ENCODE peak calls at places on chromosome 5, in six cellular contexts. C is heart right ventricle; J is CD8-positive, alpha-beta T cell; M is breast epithelium; X is AG04450; N is pancreas. K is an unnamed sample.

GRCh38 chr5:12883395-12883794 is 979.1 kb upstream of the CTNND2 start:
- DNase-seq in N (no peak), X (no peak), C (no peak), M (no peak), J (no peak), K (no peak)

GRCh38 chr5:61809651-61810050 is 477.6 kb downstream of the ZSWIM6 start:
- DNase-seq in C (no peak), N (peak; percentile 77), M (peak; percentile 56), X (no peak), J (no peak), K (no peak)

GRCh38 chr5:31719988-31720387 is 81.1 kb downstream of the PDZD2 start:
- DNase-seq in X (no peak), C (no peak), N (no peak), M (no peak), J (no peak), K (no peak)

GRCh38 chr5:43804041-43804440 is 201.1 kb downstream of the NNT start:
- DNase-seq in M (no peak), C (no peak), J (no peak), X (no peak), N (no peak), K (no peak)

GRCh38 chr5:59473611-59474010 is 419.9 kb downstream of the PDE4D start:
- DNase-seq in C (no peak), M (no peak), N (no peak), J (no peak), X (no peak), K (no peak)

GRCh38 chr5:127088226-127088625 is 14.9 kb upstream of the C5orf63 start:
- DNase-seq in X (peak; percentile 83), N (no peak), M (no peak), J (no peak), C (no peak), K (no peak)

GRCh38 chr5:56376128-56376527 is 143.0 kb upstream of the ANKRD55 start:
- DNase-seq in N (no peak), C (no peak), M (no peak), X (no peak), J (no peak), K (no peak)

GRCh38 chr5:107499237-107499636 is 171.5 kb downstream of the EFNA5 start:
- DNase-seq in X (no peak), J (no peak), N (no peak), M (no peak), C (no peak), K (no peak)

GRCh38 chr5:88883059-88883565 is at the start of gene MEF2C:
- DNase-seq in M (no peak), N (peak; percentile 25), C (peak; percentile 81), J (no peak), X (peak; percentile 49), K (no peak)

GRCh38 chr5:156367602-156368001 is 40.6 kb downstream of the SGCD start:
- DNase-seq in M (no peak), N (no peak), X (peak; percentile 61), J (no peak), C (no peak), K (no peak)

GRCh38 chr5:137815202-137815990 is 52.3 kb upstream of the MYOT start:
- DNase-seq in X (no peak), M (no peak), C (no peak), N (no peak), J (no peak), K (no peak)

GRCh38 chr5:96655085-96655484 is 7.1 kb upstream of the CAST start:
- DNase-seq in C (no peak), X (no peak), M (no peak), N (no peak), J (no peak), K (no peak)

GRCh38 chr5:126462239-126463014 is 39.2 kb downstream of the GRAMD2B start:
- DNase-seq in M (no peak), N (no peak), C (no peak), J (no peak), X (no peak), K (no peak)

GRCh38 chr5:60210810-60211209 is 317.3 kb upstream of the PDE4D start:
- DNase-seq in J (no peak), N (peak; percentile 23), C (no peak), M (no peak), X (no peak), K (no peak)

GRCh38 chr5:154653418-154653763 is 101.8 kb upstream of the LARP1 start:
- DNase-seq in C (no peak), J (no peak), N (peak; percentile 92), X (no peak), M (no peak), K (no peak)

GRCh38 chr5:135011355-135012032 is 22.5 kb downstream of the PITX1 start:
- DNase-seq in N (no peak), C (no peak), M (peak; percentile 37), X (no peak), J (no peak), K (no peak)

GRCh38 chr5:2764581-2764980 is 13.1 kb upstream of the IRX2 start:
- DNase-seq in X (no peak), J (no peak), M (no peak), N (peak; percentile 38), C (no peak), K (no peak)

GRCh38 chr5:177086918-177087706 is 397 bp downstream of the FGFR4 start:
- DNase-seq in X (no peak), N (peak; percentile 94), M (no peak), J (peak; percentile 35), C (peak; percentile 52), K (peak; percentile 22)

GRCh38 chr5:151659001-151659754 is 27.5 kb downstream of the SPARC start:
- DNase-seq in C (peak; percentile 88), J (peak; percentile 56), X (no peak), M (peak; percentile 84), N (peak; percentile 87), K (peak; percentile 63)

GRCh38 chr5:56745864-56746263 is 69.5 kb upstream of the MAP3K1 start:
- DNase-seq in X (no peak), C (no peak), N (no peak), J (no peak), M (no peak), K (no peak)

GRCh38 chr5:39158786-39159185 is 60.6 kb downstream of the FYB1 start:
- DNase-seq in N (no peak), J (no peak), C (no peak), X (no peak), M (no peak), K (no peak)

GRCh38 chr5:60196382-60197113 is 303.0 kb upstream of the PDE4D start:
- DNase-seq in M (no peak), X (peak; percentile 16), C (no peak), N (no peak), J (no peak), K (no peak)

GRCh38 chr5:81556809-81557208 is 162.9 kb upstream of the ACOT12 start:
- DNase-seq in J (no peak), M (no peak), N (no peak), C (no peak), X (no peak), K (no peak)

GRCh38 chr5:109739741-109740140 is 50.0 kb downstream of the MAN2A1 start:
- DNase-seq in J (no peak), N (no peak), M (no peak), C (no peak), X (no peak), K (no peak)

GRCh38 chr5:150345716-150346115 is 11.8 kb upstream of the TCOF1 start:
- DNase-seq in N (no peak), X (no peak), J (no peak), M (no peak), C (no peak), K (no peak)

GRCh38 chr5:150347003-150347402 is 10.5 kb upstream of the TCOF1 start:
- DNase-seq in N (no peak), X (no peak), C (no peak), J (no peak), M (no peak), K (no peak)

GRCh38 chr5:150343994-150344393 is 13.5 kb upstream of the TCOF1 start:
- DNase-seq in M (no peak), J (no peak), C (no peak), X (no peak), N (no peak), K (no peak)

GRCh38 chr5:150349681-150350275 is 7.7 kb upstream of the TCOF1 start:
- DNase-seq in X (no peak), J (no peak), M (no peak), C (no peak), N (no peak), K (no peak)

DNA sequence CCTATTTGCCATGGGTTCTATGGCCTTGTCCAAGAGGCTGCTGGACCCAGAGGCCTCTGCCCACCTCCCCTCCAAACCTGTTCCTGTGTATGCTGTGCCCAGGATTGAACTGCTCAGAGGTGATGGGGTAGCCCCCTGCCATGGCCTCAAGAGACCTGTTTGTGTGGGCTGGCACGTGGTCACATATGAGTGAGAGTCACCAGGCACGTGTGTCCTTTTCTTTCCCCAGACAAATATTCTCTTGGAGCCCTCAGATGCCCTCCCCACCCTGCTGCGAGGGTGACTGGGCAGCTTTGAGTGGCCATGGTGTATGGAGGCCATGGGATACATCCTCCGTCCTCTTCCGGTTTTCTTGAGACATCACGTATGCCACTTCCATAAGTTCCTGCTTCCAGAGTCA is 10.9 kb upstream of the TCOF1 start:
- DNase-seq in C (no peak), N (no peak), M (no peak), X (no peak), J (no peak), K (no peak)
- H3K27ac ChIP-seq in C (no peak overlapping the region), N (no peak overlapping the region), M (no peak overlapping the region), X (no peak overlapping the region), J (no peak overlapping the region), K (no peak overlapping the region)

GRCh38 chr5:42467572-42467971 is 44.3 kb downstream of the GHR start:
- DNase-seq in J (no peak), C (no peak), X (no peak), N (no peak), M (no peak), K (no peak)

GRCh38 chr5:42462089-42462488 is 38.9 kb downstream of the GHR start:
- DNase-seq in C (no peak), X (no peak), J (no peak), M (no peak), N (no peak), K (no peak)

DNA sequence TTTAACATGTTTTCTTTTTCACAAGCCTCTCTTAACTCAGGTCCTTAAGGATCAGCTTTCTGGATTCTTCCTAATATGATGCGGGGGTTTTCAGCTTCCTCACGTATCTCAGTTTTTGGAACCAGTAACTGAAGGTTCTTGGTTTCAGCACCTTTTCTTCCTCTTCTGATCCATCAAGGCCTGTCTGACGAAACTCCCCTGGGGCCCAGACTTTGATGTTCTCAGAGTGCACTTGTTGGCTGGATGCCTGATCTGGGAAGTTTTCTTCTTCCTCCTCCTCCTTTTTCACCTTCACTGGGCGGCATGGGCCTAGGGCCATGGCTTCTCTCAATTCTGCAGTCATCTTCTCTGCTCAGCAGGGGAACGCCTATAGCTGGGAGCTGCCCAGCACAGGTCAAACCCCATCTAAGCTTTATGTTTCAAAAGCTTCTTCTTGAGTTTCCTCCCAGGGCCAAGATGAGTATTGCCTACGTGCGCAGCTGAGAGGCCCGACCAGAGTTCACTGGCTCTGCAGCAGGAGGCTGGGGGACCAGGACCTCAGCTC is 44.8 kb downstream of the GHR start:
- DNase-seq in J (no peak), M (no peak), N (no peak), X (no peak), C (no peak), K (no peak)
- H3K27ac ChIP-seq in J (no peak overlapping the region), M (no peak overlapping the region), N (no peak overlapping the region), X (no peak overlapping the region), C (no peak overlapping the region), K (no peak overlapping the region)

GRCh38 chr5:9058666-9059065 is 487.2 kb downstream of the SEMA5A start:
- DNase-seq in N (no peak), X (no peak), M (no peak), J (no peak), C (no peak), K (no peak)
- H3K27ac ChIP-seq in N (no peak overlapping the region), X (no peak overlapping the region), M (no peak overlapping the region), J (no peak overlapping the region), C (no peak overlapping the region), K (no peak overlapping the region)

GRCh38 chr5:142104491-142104890 is 4.1 kb upstream of the NDFIP1 start:
- DNase-seq in M (no peak), N (no peak), J (no peak), C (no peak), X (no peak), K (no peak)
- H3K27ac ChIP-seq in M (no peak overlapping the region), N (no peak overlapping the region), J (peak overlapping the region; percentile 79), C (no peak overlapping the region), X (no peak overlapping the region), K (no peak overlapping the region)